ENCODE peak calls at places on chromosomes 12 and 14, in four cellular contexts. C is GM06990, X is Calu3, N is HFF-Myc. V is an unnamed sample.

GRCh38 chr12:27537855-27538675 is 14.1 kb downstream of the PPFIBP1 start:
- DNase-seq in C (no peak), X (no peak), N (no peak), V (no peak)

GRCh38 chr12:25769076-25769945 is 189.2 kb upstream of the RASSF8 start:
- DNase-seq in C (no peak), X (no peak), N (peak; percentile 29), V (no peak)

GRCh38 chr14:77421241-77421640 is 2.1 kb downstream of the NOXRED1 start:
- DNase-seq in C (no peak), X (no peak), N (no peak), V (no peak)

GRCh38 chr12:109271418-109271817 is 37.7 kb downstream of the FOXN4 start:
- DNase-seq in C (no peak), X (no peak), N (no peak), V (no peak)

GRCh38 chr12:49507139-49507538 is 31.7 kb upstream of the KCNH3 start:
- DNase-seq in C (no peak), X (peak; percentile 45), N (peak; percentile 60), V (no peak)

GRCh38 chr12:109981311-109981710 is 14.9 kb downstream of the GIT2 start:
- DNase-seq in C (no peak), X (no peak), N (no peak), V (no peak)

GRCh38 chr14:59197695-59198262 is 9.3 kb downstream of the DAAM1 start:
- DNase-seq in C (no peak), X (no peak), N (no peak), V (no peak)

GRCh38 chr12:97630875-97631274 is 168.3 kb downstream of the RMST start:
- DNase-seq in C (no peak), X (no peak), N (no peak), V (no peak)

GRCh38 chr14:106039400-106039799 is 513.0 kb downstream of the TMEM121 start:
- DNase-seq in C (no peak), X (peak; percentile 49), N (no peak), V (peak; percentile 9)

GRCh38 chr14:104081951-104082464 is 3.5 kb upstream of the ASPG start:
- DNase-seq in C (no peak), X (no peak), N (no peak), V (no peak)

GRCh38 chr12:121451931-121452330 is 52.0 kb downstream of the RNF34 start:
- DNase-seq in C (no peak), X (no peak), N (no peak), V (no peak)

GRCh38 chr12:58314610-58315009 is 373.2 kb downstream of the ATP23 start:
- DNase-seq in C (no peak), X (no peak), N (no peak), V (no peak)

GRCh38 chr14:44745371-44745770 is 216.4 kb downstream of the KLHL28 start:
- DNase-seq in C (no peak), X (no peak), N (no peak), V (no peak)

GRCh38 chr12:65878540-65878939 is 54.3 kb downstream of the HMGA2 start:
- DNase-seq in C (no peak), X (peak; percentile 46), N (no peak), V (no peak)
- TF ChIP-seq CTCF in C (no peak), X (no peak), N (peak; percentile 17), V (no peak)

DNA sequence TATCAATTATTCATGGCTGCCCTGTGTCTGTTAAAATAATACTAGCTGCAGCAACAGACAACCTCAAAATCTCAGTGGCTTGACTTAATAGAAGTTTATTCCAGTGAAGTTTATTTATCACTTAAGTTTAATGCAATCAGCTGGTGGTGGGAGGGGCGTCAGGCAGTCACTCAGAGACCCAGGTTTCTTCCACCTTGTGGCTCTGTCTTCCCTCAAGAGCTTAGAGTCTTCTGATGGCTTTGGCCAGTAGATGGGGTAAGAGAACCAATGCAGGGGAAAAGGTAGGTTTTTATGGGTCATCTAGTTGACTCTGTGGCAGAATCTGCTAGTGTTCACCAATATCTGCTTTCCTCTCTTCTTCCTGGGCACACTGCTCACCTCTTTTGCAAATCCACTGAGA is 668.9 kb downstream of the AACS start:
- DNase-seq in C (no peak), X (no peak), N (no peak), V (no peak)
- TF ChIP-seq CTCF in C (peak; percentile 21), X (no peak), N (no peak), V (no peak)

GRCh38 chr12:966715-967114 is 17.2 kb upstream of the RAD52 start:
- DNase-seq in C (no peak), X (no peak), N (no peak), V (no peak)
- TF ChIP-seq CTCF in C (no peak), X (no peak), N (no peak), V (no peak)

DNA sequence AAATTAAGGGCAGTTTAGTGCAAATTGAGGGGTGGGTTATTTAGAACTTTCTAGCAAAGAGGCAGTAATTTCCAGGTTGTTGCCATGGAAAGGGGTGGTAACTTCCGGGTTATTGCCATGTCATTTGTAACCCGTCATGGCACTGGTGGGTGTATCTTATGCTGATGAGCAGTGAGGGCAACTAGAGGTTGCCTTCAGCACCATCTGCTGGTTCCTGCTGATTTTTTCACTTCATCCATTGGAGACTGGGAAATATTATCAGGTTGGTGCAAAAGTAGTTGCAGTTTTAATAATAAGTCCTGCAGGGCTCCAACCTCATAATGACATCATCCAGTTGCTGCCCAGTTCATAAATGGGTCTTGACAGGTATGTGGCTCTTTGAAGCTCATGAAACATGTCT is 24.4 kb upstream of the SERPINA4 start:
- DNase-seq in C (no peak), X (no peak), N (no peak), V (no peak)
- TF ChIP-seq CTCF in C (peak; percentile 12), X (no peak), N (no peak), V (no peak)

GRCh38 chr12:131116437-131117117 is 162.9 kb downstream of the ADGRD1 start:
- DNase-seq in C (no peak), X (peak; percentile 42), N (no peak), V (no peak)
- TF ChIP-seq CTCF in C (peak; percentile 41), X (peak; percentile 64), N (peak; percentile 52), V (no peak)

GRCh38 chr12:113329022-113329790 is 5.7 kb downstream of the SLC8B1 start:
- DNase-seq in C (no peak), X (no peak), N (no peak), V (no peak)

GRCh38 chr12:113329791-113330417 is 5.0 kb downstream of the SLC8B1 start:
- DNase-seq in C (no peak), X (no peak), N (no peak), V (no peak)

GRCh38 chr12:113328368-113328889 is 6.5 kb downstream of the SLC8B1 start:
- DNase-seq in C (no peak), X (no peak), N (no peak), V (no peak)

GRCh38 chr12:113332688-113333087 is 2.2 kb downstream of the SLC8B1 start:
- DNase-seq in C (no peak), X (no peak), N (no peak), V (no peak)

DNA sequence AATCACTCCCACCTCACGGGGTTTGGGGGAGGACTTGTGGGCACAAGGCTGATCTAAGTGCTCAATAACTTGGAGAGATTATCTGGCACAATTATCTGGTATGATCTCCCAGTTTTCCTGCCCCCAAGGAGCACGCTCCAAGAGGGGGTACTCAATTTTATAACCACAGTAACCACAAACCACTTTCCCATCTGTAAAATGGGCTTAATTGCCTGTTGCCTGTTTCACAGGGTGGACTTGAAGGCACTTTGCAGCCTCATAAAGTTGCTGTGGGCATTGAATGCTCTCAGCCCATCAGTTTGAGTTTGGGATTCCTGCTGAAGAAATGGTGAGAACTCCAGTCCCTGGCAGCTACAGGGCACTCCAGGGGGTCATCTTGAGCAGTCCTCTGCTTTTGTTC is 4.4 kb downstream of the SLC8B1 start:
- DNase-seq in C (no peak), X (no peak), N (no peak), V (no peak)
- TF ChIP-seq CTCF in C (no peak), X (no peak), N (no peak), V (no peak)

GRCh38 chr14:67674480-67675218 is at the start of gene VTI1B:
- DNase-seq in C (peak; percentile 91), X (peak; percentile 78), N (no peak), V (peak; percentile 90)
- TF ChIP-seq CTCF in C (peak; percentile 12), X (no peak), N (no peak), V (no peak)

GRCh38 chr14:64730681-64731080 is 26.5 kb downstream of the PLEKHG3 start:
- DNase-seq in C (no peak), X (no peak), N (no peak), V (no peak)
- TF ChIP-seq CTCF in C (no peak), X (no peak), N (no peak), V (no peak)

GRCh38 chr12:115362319-115362976 is 678.5 kb upstream of the TBX3 start:
- DNase-seq in C (no peak), X (no peak), N (no peak), V (no peak)
- TF ChIP-seq CTCF in C (no peak), X (no peak), N (peak; percentile 17), V (no peak)

V was measured in GM20000.